ENCODE peak calls at places on chromosomes 4 and X, in ten cellular contexts. P is Kasumi-1; M is nephron progenitor cell; D is DMS153; X is activated CD8-positive, alpha-beta T cell treated with anti-CD3 and anti-CD28 coated beads, Interleukin-2, amount 10 ng/mL, durations not matched to agents 7 days and 5 days; U is stomach; I is left ventricle myocardium inferior; V is OCI-LY7; N is progenitor cell of endocrine pancreas; K is HT-29. C is an unnamed sample.

GRCh38 chr4:154559141-154559841 is 3.5 kb upstream of the FGB start:
- DNase-seq in P (peak), M (peak), D (no peak), X (no peak), U (no peak), I (no peak), V (peak), N (no peak), K (peak), C (no peak)

GRCh38 chr4:53562409-53562808 is 28.9 kb downstream of the LNX1 start:
- DNase-seq in P (no peak), M (no peak), D (no peak), X (no peak), U (no peak), I (no peak), V (no peak), N (no peak), K (no peak), C (no peak)

GRCh38 chr4:74365761-74366160 is 816 bp downstream of the EREG start:
- DNase-seq in P (no peak), M (peak), D (peak), X (no peak), U (peak), I (no peak), V (no peak), N (peak), K (peak), C (peak)

GRCh38 chr4:17788956-17789355 is 7.5 kb upstream of the FAM184B start:
- DNase-seq in P (no peak), M (no peak), D (no peak), X (no peak), U (no peak), I (no peak), V (no peak), N (no peak), K (no peak), C (no peak)

GRCh38 chrX:148874621-148875020 is 374.2 kb downstream of the AFF2 start:
- DNase-seq in P (no peak), M (no peak), D (no peak), X (no peak), U (no peak), I (no peak), V (no peak), N (no peak), K (no peak), C (no peak)

GRCh38 chrX:38726596-38726995 is 74.7 kb upstream of the MID1IP1 start:
- DNase-seq in P (no peak), M (no peak), D (no peak), X (no peak), U (no peak), I (no peak), V (no peak), N (no peak), K (no peak), C (no peak)

GRCh38 chr4:7004331-7004730 is 38.8 kb upstream of the TADA2B start:
- DNase-seq in P (no peak), M (no peak), D (no peak), X (no peak), U (no peak), I (no peak), V (no peak), N (no peak), K (no peak), C (no peak)

GRCh38 chrX:112851161-112851779 is 10.6 kb upstream of the AMOT start:
- DNase-seq in P (no peak), M (no peak), D (no peak), X (peak), U (no peak), I (no peak), V (peak), N (no peak), K (no peak), C (no peak)

GRCh38 chrX:38273453-38273852 is 52.8 kb upstream of the SRPX start:
- DNase-seq in P (no peak), M (no peak), D (no peak), X (no peak), U (no peak), I (no peak), V (no peak), N (no peak), K (no peak), C (no peak)

GRCh38 chr4:154490589-154491340 is 834 bp downstream of the DCHS2 start:
- DNase-seq in P (no peak), M (peak), D (no peak), X (peak), U (no peak), I (no peak), V (no peak), N (peak), K (no peak), C (no peak)

GRCh38 chrX:154526901-154527675 is 11.1 kb upstream of the FAM3A start:
- DNase-seq in P (peak), M (peak), D (peak), X (peak), U (peak), I (peak), V (peak), N (no peak), K (peak), C (peak)

GRCh38 chr4:14985161-14985560 is 17.1 kb upstream of the CPEB2 start:
- DNase-seq in P (no peak), M (no peak), D (no peak), X (no peak), U (no peak), I (no peak), V (no peak), N (no peak), K (no peak), C (no peak)

GRCh38 chr4:23981328-23981727 is 91.5 kb upstream of the PPARGC1A start:
- DNase-seq in P (no peak), M (no peak), D (no peak), X (no peak), U (no peak), I (no peak), V (no peak), N (no peak), K (no peak), C (no peak)

GRCh38 chrX:42151808-42152207 is 228.5 kb upstream of the CASK start:
- DNase-seq in P (peak), M (no peak), D (no peak), X (no peak), U (no peak), I (no peak), V (no peak), N (no peak), K (no peak), C (no peak)

GRCh38 chr4:83866821-83867220 is 330.9 kb downstream of the GPAT3 start:
- DNase-seq in P (no peak), M (no peak), D (no peak), X (no peak), U (no peak), I (no peak), V (no peak), N (no peak), K (peak), C (no peak)

GRCh38 chrX:127128282-127128681 is 308.8 kb downstream of the PRR32 start:
- DNase-seq in P (no peak), M (no peak), D (no peak), X (no peak), U (no peak), I (no peak), V (no peak), N (no peak), K (no peak), C (no peak)

GRCh38 chr4:84582988-84583870 is at the start of gene CDS1:
- DNase-seq in P (no peak), M (peak), D (peak), X (peak), U (peak), I (peak), V (no peak), N (peak), K (peak), C (peak)

GRCh38 chr4:155571184-155571944 is 95.3 kb upstream of the GUCY1A1 start:
- DNase-seq in P (no peak), M (no peak), D (peak), X (no peak), U (no peak), I (no peak), V (no peak), N (no peak), K (no peak), C (no peak)

GRCh38 chr4:38078590-38079381 is 118.6 kb downstream of the PTTG2 start:
- DNase-seq in P (peak), M (no peak), D (no peak), X (no peak), U (no peak), I (no peak), V (no peak), N (no peak), K (peak), C (no peak)

GRCh38 chrX:14398725-14399124 is 130.6 kb upstream of the GLRA2 start:
- DNase-seq in P (no peak), M (no peak), D (no peak), X (no peak), U (no peak), I (no peak), V (no peak), N (no peak), K (peak), C (no peak)

GRCh38 chrX:45329217-45329616 is 128.5 kb upstream of the DIPK2B start:
- DNase-seq in P (no peak), M (no peak), D (no peak), X (no peak), U (no peak), I (no peak), V (no peak), N (no peak), K (peak), C (no peak)

GRCh38 chr4:15851969-15852368 is 73.8 kb downstream of the CD38 start:
- DNase-seq in P (no peak), M (no peak), D (no peak), X (no peak), U (no peak), I (no peak), V (no peak), N (no peak), K (no peak), C (no peak)

GRCh38 chr4:124970011-124970410 is 257.5 kb upstream of the ANKRD50 start:
- DNase-seq in P (no peak), M (no peak), D (no peak), X (no peak), U (no peak), I (no peak), V (no peak), N (no peak), K (no peak), C (no peak)

GRCh38 chr4:101197350-101197749 is 150.0 kb downstream of the PPP3CA start:
- DNase-seq in P (no peak), M (no peak), D (peak), X (no peak), U (no peak), I (no peak), V (no peak), N (no peak), K (no peak), C (no peak)

GRCh38 chr4:124945422-124945821 is 232.9 kb upstream of the ANKRD50 start:
- DNase-seq in P (no peak), M (no peak), D (no peak), X (no peak), U (no peak), I (no peak), V (no peak), N (no peak), K (no peak), C (no peak)

GRCh38 chr4:108988514-108989195 is 225.8 kb upstream of the ETNPPL start:
- DNase-seq in P (no peak), M (no peak), D (no peak), X (no peak), U (no peak), I (no peak), V (no peak), N (no peak), K (no peak), C (no peak)

GRCh38 chrX:141133272-141133671 is 43.7 kb downstream of the LDOC1 start:
- DNase-seq in P (no peak), M (no peak), D (no peak), X (no peak), U (no peak), I (no peak), V (no peak), N (no peak), K (peak), C (no peak)

GRCh38 chr4:127936974-127937373 is 28.0 kb downstream of the MFSD8 start:
- DNase-seq in P (no peak), M (no peak), D (no peak), X (no peak), U (no peak), I (no peak), V (no peak), N (no peak), K (no peak), C (no peak)

GRCh38 chrX:12955882-12956703 is 18.8 kb upstream of the TMSB4X start:
- DNase-seq in P (peak), M (no peak), D (peak), X (peak), U (peak), I (peak), V (peak), N (no peak), K (peak), C (peak)

GRCh38 chrX:48864210-48864609 is 28.8 kb upstream of the PCSK1N start:
- DNase-seq in P (no peak), M (no peak), D (no peak), X (no peak), U (no peak), I (no peak), V (no peak), N (no peak), K (peak), C (no peak)

GRCh38 chrX:46759645-46759974 is 692 bp upstream of the SLC9A7 start:
- DNase-seq in P (peak), M (no peak), D (no peak), X (no peak), U (no peak), I (no peak), V (no peak), N (no peak), K (no peak), C (no peak)

GRCh38 chr4:160406426-160406825 is 1303.5 kb downstream of the RAPGEF2 start:
- DNase-seq in P (no peak), M (no peak), D (no peak), X (no peak), U (no peak), I (no peak), V (no peak), N (no peak), K (no peak), C (no peak)

GRCh38 chr4:147546341-147546740 is 65.4 kb downstream of the EDNRA start:
- DNase-seq in P (no peak), M (no peak), D (no peak), X (no peak), U (no peak), I (no peak), V (no peak), N (no peak), K (no peak), C (no peak)

C was measured in SHP77.